ENCODE peak calls at places on chromosomes 11 and 22, in seven cellular contexts. X, U, W, S, E, Z and G are unnamed samples.
A peak's percentile ranks its signal among the peaks of the same experiment; 100 is the strongest.

GRCh38 chr11:66231561-66231960 is 36.9 kb upstream of the RAB1B start:
- DNase-seq in E (no peak), S (no peak), Z (no peak), W (no peak), U (no peak), X (no peak), G (no peak)

GRCh38 chr11:119322360-119322739 is 5.4 kb upstream of the MCAM start:
- DNase-seq in W (peak; percentile 4), E (peak; percentile 48), X (no peak), Z (no peak), S (no peak), U (no peak), G (no peak)

GRCh38 chr22:44799077-44799931 is 46.9 kb downstream of the ARHGAP8 start:
- DNase-seq in W (no peak), U (no peak), S (no peak), X (no peak), E (no peak), Z (no peak), G (no peak)

GRCh38 chr11:57364851-57365660 is 15.9 kb downstream of the PRG3 start:
- DNase-seq in S (peak; percentile 81), E (no peak), U (no peak), X (no peak), W (no peak), Z (no peak), G (peak; percentile 32)

GRCh38 chr22:45103756-45104155 is 60.0 kb upstream of the NUP50 start:
- DNase-seq in U (no peak), S (peak; percentile 43), Z (no peak), E (no peak), X (no peak), W (no peak), G (peak; percentile 38)

GRCh38 chr11:76166314-76166713 is 40.0 kb downstream of the WNT11 start:
- DNase-seq in W (no peak), U (no peak), S (peak; percentile 30), X (no peak), Z (no peak), E (no peak), G (no peak)

GRCh38 chr11:102853055-102853454 is 9.6 kb upstream of the MMP3 start:
- DNase-seq in S (no peak), U (no peak), E (no peak), X (no peak), Z (no peak), W (no peak), G (no peak)

GRCh38 chr22:21444701-21445436 is 22.3 kb upstream of the TMEM191C start:
- DNase-seq in Z (no peak), U (no peak), X (no peak), W (no peak), E (no peak), S (no peak), G (no peak)

GRCh38 chr22:26548984-26549383 is 36.7 kb upstream of the TFIP11 start:
- DNase-seq in X (no peak), W (no peak), E (no peak), U (no peak), S (no peak), Z (no peak), G (no peak)

GRCh38 chr11:101407324-101407723 is 176.5 kb downstream of the TRPC6 start:
- DNase-seq in X (no peak), U (no peak), W (no peak), S (no peak), Z (no peak), E (no peak), G (no peak)

GRCh38 chr11:86464509-86465221 is 90.0 kb downstream of the CCDC81 start:
- DNase-seq in E (peak; percentile 60), Z (no peak), U (no peak), W (no peak), S (no peak), X (no peak), G (no peak)

GRCh38 chr11:47139878-47140277 is 36.8 kb downstream of the ARFGAP2 start:
- DNase-seq in X (no peak), E (no peak), S (no peak), U (no peak), Z (no peak), W (no peak), G (no peak)

GRCh38 chr11:61531033-61531432 is 22.5 kb downstream of the LRRC10B start:
- DNase-seq in S (no peak), X (no peak), E (no peak), U (no peak), W (peak; percentile 47), Z (no peak), G (no peak)

GRCh38 chr11:132872223-132872622 is 660.1 kb downstream of the OPCML start:
- DNase-seq in W (no peak), E (no peak), Z (no peak), X (no peak), S (no peak), U (no peak), G (no peak)

GRCh38 chr22:23754220-23754919 is at the start of gene VPREB3:
- DNase-seq in X (no peak), W (no peak), S (peak; percentile 41), Z (no peak), U (peak; percentile 89), E (no peak), G (no peak)

GRCh38 chr11:133787379-133788103 is 57.8 kb downstream of the SPATA19 start:
- DNase-seq in S (peak; percentile 86), X (no peak), Z (no peak), U (no peak), E (no peak), W (peak; percentile 25), G (peak; percentile 57)

GRCh38 chr11:95147364-95147905 is 57.8 kb downstream of the ENDOD1 start:
- DNase-seq in E (peak; percentile 94), X (peak; percentile 62), Z (peak; percentile 34), W (peak; percentile 85), S (no peak), U (no peak), G (no peak)

GRCh38 chr11:74463216-74463615 is 4.1 kb downstream of the KCNE3 start:
- DNase-seq in Z (no peak), U (no peak), E (no peak), S (no peak), X (no peak), W (no peak), G (no peak)

GRCh38 chr11:74465291-74465708 is 2.0 kb downstream of the KCNE3 start:
- DNase-seq in U (no peak), S (no peak), Z (no peak), E (peak; percentile 68), W (peak; percentile 69), X (no peak), G (no peak)

GRCh38 chr11:74462631-74463030 is 4.7 kb downstream of the KCNE3 start:
- DNase-seq in S (no peak), E (no peak), W (no peak), U (no peak), Z (no peak), X (no peak), G (no peak)

GRCh38 chr11:74466916-74467885 is at the start of gene KCNE3:
- DNase-seq in E (no peak), W (peak; percentile 56), X (no peak), Z (no peak), S (peak; percentile 77), U (no peak), G (peak; percentile 40)

DNA sequence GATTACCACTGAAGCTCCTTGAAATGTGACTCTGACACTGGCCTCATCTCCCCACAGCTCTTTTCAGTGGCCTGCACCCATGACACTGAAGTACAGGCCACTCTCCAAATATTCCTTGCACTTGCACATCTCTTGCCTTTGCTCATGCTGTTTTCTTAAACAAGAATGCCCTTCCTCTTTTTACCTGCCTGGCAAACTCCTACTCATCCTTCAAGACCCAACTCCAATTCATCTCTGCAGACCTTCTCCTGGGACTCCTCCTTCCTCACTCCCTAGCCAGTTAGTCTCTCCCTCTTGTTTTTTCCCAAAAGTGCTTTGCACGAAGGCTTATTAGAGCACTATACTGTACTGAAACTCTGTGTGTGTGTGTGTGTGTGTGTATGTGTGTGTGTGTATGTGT is 2.6 kb downstream of the KCNE3 start:
- DNase-seq in Z (no peak), W (no peak), X (no peak), S (no peak), E (no peak), U (no peak), G (no peak)
- TF ChIP-seq EZH2phosphoT487 in Z (no peak), W (no peak), X (no peak), S (no peak), E (no peak), U (no peak), G (no peak)

GRCh38 chr11:121514998-121515671 is 62.4 kb upstream of the SORL1-AS1 start:
- DNase-seq in X (no peak), W (no peak), Z (no peak), S (no peak), U (no peak), E (no peak), G (no peak)
- H4K20me1 ChIP-seq in X (no peaks in the 10 kb centered on the region), W (no peaks in the 10 kb centered on the region), Z (no peaks in the 10 kb centered on the region), S (peaks cover 7% of the 10 kb centered on the region), U (no peaks in the 10 kb centered on the region), E (no peaks in the 10 kb centered on the region), G (peaks cover 3% of the 10 kb centered on the region)

GRCh38 chr22:43158778-43159483 is 7.6 kb downstream of the TSPO start:
- DNase-seq in X (no peak), Z (no peak), S (no peak), E (no peak), U (no peak), W (no peak), G (no peak)

GRCh38 chr22:43159484-43160178 is 8.3 kb downstream of the TSPO start:
- DNase-seq in X (no peak), W (no peak), E (no peak), Z (no peak), S (peak; percentile 76), U (no peak), G (peak; percentile 70)

GRCh38 chr22:43160497-43161126 is 9.3 kb downstream of the TSPO start:
- DNase-seq in E (no peak), X (no peak), W (no peak), S (no peak), Z (no peak), U (no peak), G (no peak)

GRCh38 chr22:43155789-43156188 is 4.4 kb downstream of the TSPO start:
- DNase-seq in U (no peak), E (no peak), X (no peak), S (no peak), W (no peak), Z (no peak), G (no peak)

DNA sequence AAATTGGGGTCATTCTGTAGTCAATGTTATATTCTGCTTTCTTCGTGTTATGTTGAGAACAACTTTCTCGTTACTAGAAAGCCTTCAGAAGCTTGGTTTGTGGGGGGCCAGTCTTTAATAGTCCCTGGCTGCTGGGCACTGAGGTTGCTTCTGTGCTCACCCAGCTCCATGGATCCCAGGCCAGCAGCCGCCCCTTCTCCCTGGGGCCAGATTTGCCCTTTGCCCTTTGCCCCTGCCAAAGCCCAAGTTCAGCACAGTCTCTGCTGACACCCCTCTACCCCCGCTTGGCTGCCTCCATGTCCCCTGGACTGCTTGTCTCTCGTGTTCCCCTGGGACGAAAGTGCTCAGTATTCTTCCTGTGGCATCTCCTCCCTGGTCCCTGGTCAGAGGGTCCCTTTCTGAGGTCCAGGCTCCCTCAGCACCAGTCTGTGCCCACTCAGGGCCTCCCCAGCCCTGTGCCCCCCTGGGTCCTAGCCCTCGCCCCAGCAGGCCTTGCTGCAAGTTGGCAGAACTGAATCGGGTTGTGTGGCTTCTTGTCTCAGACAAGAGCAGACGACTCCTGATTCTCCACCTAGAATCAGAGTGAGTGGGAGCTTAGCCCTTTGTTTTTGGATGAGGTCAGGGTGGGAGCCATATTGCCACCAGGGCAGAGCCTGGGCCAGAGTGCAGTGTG is 6.7 kb downstream of the TSPO start:
- DNase-seq in S (no peak), X (no peak), Z (no peak), W (no peak), E (no peak), U (no peak), G (no peak)
- TF ChIP-seq CTCF in S (no peak), X (no peak), Z (no peak), W (no peak), E (no peak), U (no peak), G (no peak)

GRCh38 chr11:114232400-114233070 is 63.7 kb upstream of the NNMT start:
- DNase-seq in E (no peak), Z (no peak), X (no peak), U (no peak), S (no peak), W (no peak), G (peak; percentile 96)
- TF ChIP-seq EZH2phosphoT487 in E (no peak), Z (no peak), X (no peak), U (no peak), S (no peak), W (no peak), G (no peak)